ENCODE peak calls at places on chromosomes 6 and 20, in six cellular contexts. L is fibroblast of lung, E is sigmoid colon, S is prostate gland, J is pancreas, X is mammary epithelial cell. I is an unnamed sample. For H3K4me1, the result is how much of the 10 kb centered on the place peaks cover.

GRCh38 chr6:161265975-161266374 is 7.9 kb downstream of the AGPAT4 start:
- DNase-seq in J (no peak), X (no peak), S (no peak), E (peak), L (no peak), I (no peak)

GRCh38 chr6:87483929-87484328 is 11.2 kb downstream of the SLC35A1 start:
- DNase-seq in J (no peak), X (peak), L (peak), S (no peak), E (no peak), I (peak)

GRCh38 chr6:116779569-116780164 is 14.1 kb upstream of the FAM162B start:
- DNase-seq in L (peak), X (no peak), S (no peak), J (no peak), E (no peak), I (peak)

GRCh38 chr6:34237722-34238506 is 1.2 kb downstream of the HMGA1 start:
- DNase-seq in X (no peak), L (no peak), E (peak), J (peak), S (no peak), I (no peak)

GRCh38 chr6:89940225-89941027 is 46.2 kb downstream of the GJA10 start:
- DNase-seq in J (peak), L (peak), E (peak), S (peak), X (peak), I (peak)

GRCh38 chr6:167279766-167280440 is 11.2 kb upstream of the UNC93A start:
- DNase-seq in S (no peak), X (no peak), J (no peak), L (no peak), E (no peak), I (no peak)

GRCh38 chr20:31497838-31498540 is 16.3 kb upstream of the HM13 start:
- DNase-seq in L (peak), X (no peak), E (no peak), J (no peak), S (no peak), I (peak)

GRCh38 chr6:144415835-144416237 is 130.7 kb downstream of the UTRN start:
- DNase-seq in J (no peak), L (peak), X (peak), E (no peak), S (no peak), I (peak)

GRCh38 chr6:151303231-151303630 is 63.5 kb downstream of the AKAP12 start:
- DNase-seq in E (no peak), S (no peak), J (no peak), L (no peak), X (no peak), I (no peak)

GRCh38 chr6:36373368-36374009 is 14.0 kb downstream of the ETV7 start:
- DNase-seq in X (peak), J (no peak), E (no peak), L (no peak), S (no peak), I (no peak)

GRCh38 chr6:39829331-39829730 is 37.2 kb downstream of the DAAM2 start:
- DNase-seq in X (no peak), J (no peak), L (no peak), E (peak), S (no peak), I (no peak)

DNA sequence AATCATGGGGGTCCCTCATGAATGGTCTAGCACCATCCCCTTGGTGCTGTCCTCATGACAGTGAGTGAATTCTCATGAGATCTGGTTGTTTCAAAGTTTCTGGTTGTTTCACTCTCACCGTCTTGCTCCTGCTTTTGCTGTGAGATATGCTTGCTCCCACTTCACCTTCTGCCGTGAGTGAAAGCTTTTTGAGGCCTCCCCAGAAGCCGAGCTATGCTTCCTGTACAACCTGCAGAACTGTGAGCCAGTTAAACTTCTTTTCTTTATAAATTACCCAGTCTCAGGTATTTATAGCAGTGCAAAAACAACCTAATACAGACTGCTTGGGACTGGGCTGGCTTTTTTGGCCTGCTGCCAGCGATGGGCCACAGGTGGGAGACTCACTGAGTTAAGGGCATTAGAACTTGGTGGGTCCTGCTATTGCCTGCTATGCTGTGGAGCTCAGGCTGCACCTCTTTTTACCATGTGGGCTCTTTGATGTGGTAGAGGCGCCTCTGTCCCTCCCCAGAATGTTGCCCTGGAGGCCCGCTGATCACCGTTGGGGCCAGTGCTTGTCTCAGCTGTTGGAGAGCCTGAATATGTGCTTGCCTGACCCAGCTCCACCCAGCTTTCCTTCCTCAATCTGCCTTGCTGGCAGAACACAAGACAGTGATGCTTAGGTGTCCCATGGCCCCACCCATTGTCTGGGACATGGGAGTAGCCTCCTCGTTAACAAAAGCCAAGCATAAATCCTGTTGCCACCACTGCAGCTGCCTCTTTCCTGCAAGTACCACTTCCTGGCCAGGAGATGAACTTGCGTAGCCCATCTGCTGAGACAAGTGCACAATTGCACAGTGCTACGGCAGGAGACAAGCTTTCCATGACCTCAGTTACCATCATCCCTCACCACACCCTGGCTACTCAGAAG is 47.1 kb downstream of the IGF2R start:
- DNase-seq in S (no peak), L (no peak), X (no peak), E (no peak), J (no peak), I (no peak)
- H3K4me1 ChIP-seq in S (under half), L (under half), X (under half), E (under half), J (under half), I (under half)

GRCh38 chr6:127420558-127420957 is 38.6 kb downstream of the KIAA0408 start:
- DNase-seq in X (peak), L (peak), E (peak), J (peak), S (peak), I (peak)
- TF ChIP-seq CTCF in X (peak), L (peak), E (peak), J (no peak), S (no peak), I (peak)

DNA sequence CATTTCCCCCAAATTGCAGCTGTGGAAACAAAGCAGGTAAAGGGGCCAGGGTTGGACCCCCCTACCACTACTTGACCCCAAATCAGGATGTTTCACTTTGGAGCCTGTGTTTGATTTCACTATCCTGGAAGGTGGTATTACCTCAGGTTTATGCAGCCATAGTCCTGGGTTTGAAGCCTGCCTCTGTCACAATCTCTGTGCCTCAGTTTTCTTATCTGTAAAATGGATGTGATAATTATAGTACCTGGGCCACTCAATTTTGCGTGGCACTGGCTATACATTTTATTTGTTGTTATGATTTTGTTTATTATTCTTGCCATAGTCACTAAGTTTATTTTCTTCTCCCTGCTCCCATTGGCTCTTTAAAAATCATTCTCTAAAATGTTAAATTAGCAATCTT is 26.7 kb downstream of the JARID2 start:
- DNase-seq in J (no peak), S (no peak), X (no peak), L (no peak), E (no peak), I (no peak)
- H3K4me1 ChIP-seq in J (under half), S (under half), X (under half), L (under half), E (under half), I (under half)

DNA sequence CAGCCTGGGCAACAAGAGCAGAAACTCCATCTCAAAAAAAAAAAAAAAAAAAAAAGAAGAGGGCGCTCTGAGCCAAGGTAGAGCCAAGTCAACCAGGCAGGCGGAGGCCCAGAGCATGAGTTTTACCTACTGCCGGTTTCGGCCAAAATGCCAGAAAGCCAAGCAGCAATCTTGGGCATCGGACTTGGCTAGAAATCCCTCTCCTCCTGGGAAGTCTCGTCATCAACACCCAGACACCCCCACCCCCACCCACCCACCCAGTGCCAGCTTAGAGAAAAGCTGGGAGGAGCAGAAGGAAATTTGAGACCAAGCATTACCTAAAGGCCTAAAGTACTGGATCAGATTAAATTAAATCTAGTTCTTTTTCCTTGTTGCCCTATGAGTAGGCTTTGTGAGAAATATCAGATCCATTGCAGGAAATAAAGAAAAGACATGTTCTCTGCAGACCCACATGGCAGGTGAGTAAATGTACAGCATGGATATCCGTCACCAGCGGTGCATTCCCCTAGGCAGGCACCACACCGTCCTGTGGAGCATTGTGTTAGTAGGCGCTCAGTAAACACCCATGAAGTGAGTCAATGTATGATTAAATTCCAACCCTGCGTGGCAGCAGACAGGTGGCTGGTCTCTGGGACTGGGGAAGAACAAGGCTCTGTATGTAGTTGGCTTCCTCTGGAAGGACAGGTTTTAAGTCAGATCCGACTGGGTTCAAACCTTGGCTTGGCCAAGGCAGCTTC is 21.0 kb downstream of the RIPOR3 start:
- DNase-seq in X (peak), J (no peak), S (no peak), E (no peak), L (peak), I (no peak)
- TF ChIP-seq CTCF in X (no peak), J (no peak), S (no peak), E (no peak), L (no peak), I (no peak)

DNA sequence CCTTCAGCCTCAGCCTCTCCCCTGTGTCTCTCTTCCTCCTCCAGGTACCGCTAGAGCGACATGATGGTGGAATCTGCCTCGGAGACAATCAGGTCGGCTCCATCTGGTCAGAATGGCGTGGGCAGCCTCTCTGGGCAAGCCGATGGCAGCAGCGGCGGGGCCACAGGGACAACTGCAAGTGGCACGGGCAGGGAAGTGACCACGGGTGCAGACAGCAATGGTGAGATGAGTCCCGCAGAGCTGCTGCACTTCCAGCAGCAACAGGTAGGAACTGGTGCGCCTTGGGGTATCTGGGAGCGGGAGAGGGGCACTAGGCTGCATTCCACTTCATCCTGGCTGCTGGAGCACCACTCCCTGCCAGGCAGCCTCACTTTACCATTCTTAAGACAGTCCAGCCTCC is 19.5 kb downstream of the FOXP4 start:
- DNase-seq in E (no peak), X (no peak), L (no peak), J (no peak), S (no peak), I (no peak)
- H3K4me1 ChIP-seq in E (half or more), X (under half), L (under half), J (under half), S (under half), I (under half)

GRCh38 chr6:137415127-137415833 is 78.9 kb downstream of the OLIG3 start:
- DNase-seq in S (peak), L (peak), X (peak), E (peak), J (peak), I (peak)
- TF ChIP-seq CTCF in S (no peak), L (peak), X (peak), E (no peak), J (peak), I (peak)

DNA sequence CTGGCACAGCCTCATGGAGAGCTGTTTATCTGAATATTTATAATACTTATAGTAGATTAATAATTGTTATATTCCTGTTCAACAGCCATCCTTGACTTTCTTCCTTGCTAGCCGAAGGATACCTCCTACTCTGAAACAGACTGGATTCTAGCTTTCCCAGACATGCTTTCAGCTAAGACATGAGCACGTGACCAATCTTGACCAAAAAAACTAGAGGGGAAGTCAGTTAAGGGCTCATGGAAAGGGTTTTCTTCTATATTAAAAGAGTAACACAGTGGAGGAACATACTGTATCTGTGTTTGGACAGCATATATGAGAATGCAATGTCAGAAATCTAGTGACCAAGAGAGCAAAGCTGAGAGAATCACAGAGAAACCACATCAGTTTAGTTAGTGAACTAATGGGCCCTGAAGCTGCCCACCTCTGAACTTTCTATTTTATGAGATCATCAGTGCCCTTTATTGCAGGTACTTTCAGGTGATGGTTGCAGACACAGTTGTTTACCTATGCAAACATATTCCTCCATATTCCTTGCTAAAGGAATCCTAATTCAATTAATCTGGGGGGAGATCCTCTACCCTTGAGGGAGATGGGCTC is 140.4 kb upstream of the SLC24A3 start:
- DNase-seq in X (no peak), L (no peak), E (no peak), S (no peak), J (no peak), I (no peak)
- H3K4me1 ChIP-seq in X (under half), L (under half), E (under half), S (under half), J (under half), I (under half)

GRCh38 chr6:32194388-32194787 is 1.9 kb upstream of the GPSM3 start:
- DNase-seq in L (no peak), X (no peak), E (no peak), S (no peak), J (no peak), I (no peak)

GRCh38 chr6:32195902-32196681 is 3.6 kb upstream of the GPSM3 start:
- DNase-seq in L (peak), J (peak), E (peak), S (peak), X (peak), I (peak)

GRCh38 chr6:32196682-32197616 is 4.5 kb upstream of the GPSM3 start:
- DNase-seq in E (peak), S (no peak), X (no peak), J (peak), L (peak), I (peak)

GRCh38 chr6:32194825-32195651 is 2.6 kb upstream of the GPSM3 start:
- DNase-seq in L (peak), E (no peak), S (no peak), X (peak), J (no peak), I (peak)

GRCh38 chr6:32195652-32195901 is 3.1 kb upstream of the GPSM3 start:
- DNase-seq in X (peak), J (peak), E (peak), S (peak), L (peak), I (peak)
- TF ChIP-seq CTCF in X (peak), J (peak), E (peak), S (peak), L (peak), I (no peak)

DNA sequence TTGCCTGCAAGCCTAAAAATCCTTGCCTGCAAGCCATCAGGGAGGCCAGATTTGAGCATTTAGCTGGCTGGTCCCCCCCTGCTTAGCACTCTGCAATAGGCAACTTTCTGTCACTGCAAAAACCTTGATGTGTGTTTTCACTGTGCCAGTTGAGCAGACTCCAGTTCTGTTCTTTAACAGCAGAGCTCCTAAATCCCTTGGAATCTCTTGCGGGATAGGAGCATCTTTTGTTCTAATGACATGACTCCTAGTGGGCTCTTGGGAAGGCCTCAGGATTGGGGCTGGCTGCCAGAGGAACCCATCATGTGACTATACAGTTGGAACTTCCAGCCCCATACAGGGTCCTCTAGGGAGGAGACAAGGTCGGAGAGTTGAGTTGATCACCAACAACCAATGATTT is 50.4 kb downstream of the FAM184A start:
- DNase-seq in E (no peak), J (no peak), X (no peak), S (no peak), L (no peak), I (no peak)
- H3K4me1 ChIP-seq in E (under half), J (under half), X (under half), S (under half), L (under half), I (under half)

I was measured in astrocyte.